ENCODE peak calls at places on chromosomes 13 and 19, in eight cellular contexts. One of them, this sample, is unnamed.

GRCh38 chr13:39310961-39311360 is 272.7 kb downstream of the NHLRC3 start:
- DNase-seq in GM12892: no peak
- DNase-seq in sigmoid colon: no peak
- DNase-seq in esophagus squamous epithelium: no peak
- DNase-seq in body of pancreas: no peak
- DNase-seq in heart left ventricle: no peak
- DNase-seq in Peyer's patch: no peak
- DNase-seq in uterus: no peak
- DNase-seq in this sample: no peak

GRCh38 chr19:43820098-43820860 is 6.8 kb upstream of the ZNF283 start:
- DNase-seq in uterus: peak; percentile 20
- DNase-seq in heart left ventricle: peak; percentile 72
- DNase-seq in esophagus squamous epithelium: no peak
- DNase-seq in Peyer's patch: peak; percentile 51
- DNase-seq in sigmoid colon: peak; percentile 67
- DNase-seq in GM12892: no peak
- DNase-seq in body of pancreas: peak; percentile 21
- DNase-seq in this sample: peak; percentile 30

GRCh38 chr19:35764432-35765315 is 6.7 kb downstream of the PROSER3 start:
- DNase-seq in sigmoid colon: no peak
- DNase-seq in heart left ventricle: no peak
- DNase-seq in Peyer's patch: no peak
- DNase-seq in body of pancreas: no peak
- DNase-seq in uterus: no peak
- DNase-seq in GM12892: no peak
- DNase-seq in esophagus squamous epithelium: no peak
- DNase-seq in this sample: no peak

GRCh38 chr19:44685877-44686276 is 13.1 kb upstream of the CEACAM16 start:
- DNase-seq in heart left ventricle: no peak
- DNase-seq in esophagus squamous epithelium: no peak
- DNase-seq in body of pancreas: no peak
- DNase-seq in uterus: no peak
- DNase-seq in sigmoid colon: no peak
- DNase-seq in Peyer's patch: no peak
- DNase-seq in GM12892: no peak
- DNase-seq in this sample: no peak

GRCh38 chr19:369256-369655 is 24.7 kb upstream of the MIER2 start:
- DNase-seq in uterus: no peak
- DNase-seq in esophagus squamous epithelium: no peak
- DNase-seq in body of pancreas: no peak
- DNase-seq in heart left ventricle: no peak
- DNase-seq in sigmoid colon: no peak
- DNase-seq in Peyer's patch: no peak
- DNase-seq in GM12892: no peak
- DNase-seq in this sample: no peak

GRCh38 chr19:4066176-4066606 is 508 bp downstream of the ZBTB7A start:
- DNase-seq in heart left ventricle: peak; percentile 80
- DNase-seq in GM12892: no peak
- DNase-seq in body of pancreas: no peak
- DNase-seq in esophagus squamous epithelium: no peak
- DNase-seq in sigmoid colon: peak; percentile 84
- DNase-seq in Peyer's patch: peak; percentile 81
- DNase-seq in uterus: no peak
- DNase-seq in this sample: peak; percentile 37

GRCh38 chr19:4567584-4568071 is 8.1 kb upstream of the SEMA6B start:
- DNase-seq in esophagus squamous epithelium: no peak
- DNase-seq in body of pancreas: peak; percentile 43
- DNase-seq in heart left ventricle: peak; percentile 70
- DNase-seq in Peyer's patch: peak; percentile 77
- DNase-seq in uterus: no peak
- DNase-seq in sigmoid colon: no peak
- DNase-seq in GM12892: no peak
- DNase-seq in this sample: peak; percentile 41

GRCh38 chr19:17294051-17294891 is 9.0 kb downstream of the ABHD8 start:
- DNase-seq in heart left ventricle: no peak
- DNase-seq in esophagus squamous epithelium: no peak
- DNase-seq in body of pancreas: no peak
- DNase-seq in sigmoid colon: no peak
- DNase-seq in GM12892: peak; percentile 65
- DNase-seq in uterus: no peak
- DNase-seq in Peyer's patch: peak; percentile 65
- DNase-seq in this sample: no peak

GRCh38 chr13:73984949-73985691 is 149.1 kb downstream of the KLF12 start:
- DNase-seq in GM12892: no peak
- DNase-seq in body of pancreas: no peak
- DNase-seq in esophagus squamous epithelium: no peak
- DNase-seq in heart left ventricle: peak; percentile 32
- DNase-seq in sigmoid colon: no peak
- DNase-seq in Peyer's patch: peak; percentile 50
- DNase-seq in uterus: no peak
- DNase-seq in this sample: no peak

DNA sequence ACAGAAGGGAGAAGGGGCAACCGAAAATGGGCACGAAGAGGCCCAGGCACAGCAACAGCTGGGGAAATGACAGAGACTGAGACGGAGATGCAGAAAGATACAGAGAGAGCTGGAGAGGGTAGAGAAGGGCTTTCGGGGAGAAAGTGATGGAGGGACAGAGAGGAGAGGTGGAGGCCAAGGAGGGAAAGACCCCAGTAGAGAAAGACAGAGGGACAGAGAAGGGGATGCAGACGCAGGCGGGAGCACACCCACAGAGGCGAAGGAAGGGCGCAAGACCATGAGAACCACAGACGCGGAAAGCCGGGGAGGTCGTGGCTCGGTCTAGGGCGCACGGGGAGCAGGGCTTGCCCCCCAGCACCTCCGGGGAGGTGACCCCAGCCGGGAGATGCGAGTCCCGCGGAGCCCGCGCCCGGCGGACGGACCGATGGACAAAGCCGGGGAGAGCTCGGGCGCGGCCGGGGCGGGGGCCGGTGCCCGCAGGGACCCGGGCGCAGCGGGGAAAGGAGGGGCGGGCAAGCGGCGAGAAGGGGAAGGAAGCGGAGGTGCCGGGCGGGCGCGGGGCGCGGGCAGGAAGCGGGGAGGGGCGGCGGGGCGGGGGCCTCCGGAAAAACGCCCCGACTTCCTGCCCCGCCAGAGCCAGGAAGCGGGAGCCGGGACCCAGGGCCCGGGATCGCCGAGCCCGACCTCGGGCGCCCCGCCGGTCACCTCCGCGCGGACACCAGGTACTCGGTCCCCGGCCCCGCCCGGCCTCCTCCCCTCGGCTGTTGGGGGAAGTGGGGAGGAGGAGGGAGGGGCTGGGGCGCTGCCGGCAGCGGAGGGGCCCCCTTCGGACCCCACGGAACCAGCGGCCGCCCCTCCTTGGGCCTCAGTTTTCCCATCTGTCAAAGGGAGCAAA is at the start of gene ARHGEF1:
- DNase-seq in GM12892: peak; percentile 68
- DNase-seq in esophagus squamous epithelium: no peak
- DNase-seq in sigmoid colon: peak; percentile 76
- DNase-seq in uterus: peak; percentile 35
- DNase-seq in Peyer's patch: peak; percentile 86
- DNase-seq in body of pancreas: peak; percentile 57
- DNase-seq in heart left ventricle: peak; percentile 76
- DNase-seq in this sample: peak; percentile 40
- TF ChIP-seq POLR2A in GM12892: peak; percentile 64
- TF ChIP-seq POLR2A in esophagus squamous epithelium: no peak
- TF ChIP-seq POLR2A in sigmoid colon: no peak
- TF ChIP-seq POLR2A in uterus: peak; percentile 35
- TF ChIP-seq POLR2A in Peyer's patch: peak; percentile 44
- TF ChIP-seq POLR2A in body of pancreas: no peak
- TF ChIP-seq POLR2A in heart left ventricle: peak; percentile 62
- TF ChIP-seq POLR2A in this sample: peak; percentile 26

DNA sequence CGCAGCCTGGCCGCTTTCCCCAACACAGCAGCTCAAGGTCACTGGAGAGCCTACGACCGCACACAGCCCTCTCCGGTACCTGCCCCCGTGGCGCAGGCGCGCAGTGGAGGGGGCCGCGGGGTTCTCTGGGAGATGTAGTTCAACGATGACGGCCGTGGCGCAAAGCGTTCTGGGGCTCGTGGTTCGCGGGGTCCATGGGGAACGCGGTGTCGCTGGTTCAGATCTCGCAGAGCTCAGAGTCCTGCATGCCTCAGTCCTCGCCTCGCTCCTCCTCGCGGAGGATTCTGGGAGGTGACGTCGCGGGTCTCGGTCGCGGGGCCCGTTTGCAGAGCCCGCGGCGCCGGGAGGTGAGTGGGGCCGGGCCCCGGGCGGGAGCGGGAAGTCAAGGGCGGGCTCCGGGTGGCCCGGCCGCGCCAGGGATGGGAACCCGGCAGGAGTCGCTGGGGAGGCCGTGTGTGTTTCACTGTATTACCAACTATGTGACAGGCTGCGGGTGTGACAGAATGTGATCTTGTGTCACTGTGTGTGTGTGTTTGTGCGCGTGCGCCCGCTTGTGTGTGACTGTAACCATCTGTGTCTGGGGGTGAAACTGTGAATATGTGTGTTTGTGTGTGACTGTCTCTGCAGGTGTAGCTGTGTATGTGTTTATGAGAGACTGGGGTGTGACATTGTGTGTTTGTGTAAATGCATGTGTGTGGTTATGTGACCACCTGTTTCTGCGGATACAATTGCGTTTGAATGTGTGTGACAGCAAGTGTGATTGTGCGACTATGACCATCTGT is at the start of gene ZNF527:
- DNase-seq in heart left ventricle: peak; percentile 99
- DNase-seq in GM12892: peak; percentile 86
- DNase-seq in sigmoid colon: peak; percentile 98
- DNase-seq in esophagus squamous epithelium: peak; percentile 89
- DNase-seq in uterus: peak; percentile 95
- DNase-seq in Peyer's patch: peak; percentile 99
- DNase-seq in body of pancreas: peak; percentile 97
- DNase-seq in this sample: peak; percentile 98
- TF ChIP-seq POLR2A in heart left ventricle: peak; percentile 95
- TF ChIP-seq POLR2A in GM12892: peak; percentile 91
- TF ChIP-seq POLR2A in sigmoid colon: peak; percentile 90
- TF ChIP-seq POLR2A in esophagus squamous epithelium: no peak
- TF ChIP-seq POLR2A in uterus: peak; percentile 76
- TF ChIP-seq POLR2A in Peyer's patch: peak; percentile 80
- TF ChIP-seq POLR2A in body of pancreas: peak; percentile 68
- TF ChIP-seq POLR2A in this sample: peak; percentile 98

DNA sequence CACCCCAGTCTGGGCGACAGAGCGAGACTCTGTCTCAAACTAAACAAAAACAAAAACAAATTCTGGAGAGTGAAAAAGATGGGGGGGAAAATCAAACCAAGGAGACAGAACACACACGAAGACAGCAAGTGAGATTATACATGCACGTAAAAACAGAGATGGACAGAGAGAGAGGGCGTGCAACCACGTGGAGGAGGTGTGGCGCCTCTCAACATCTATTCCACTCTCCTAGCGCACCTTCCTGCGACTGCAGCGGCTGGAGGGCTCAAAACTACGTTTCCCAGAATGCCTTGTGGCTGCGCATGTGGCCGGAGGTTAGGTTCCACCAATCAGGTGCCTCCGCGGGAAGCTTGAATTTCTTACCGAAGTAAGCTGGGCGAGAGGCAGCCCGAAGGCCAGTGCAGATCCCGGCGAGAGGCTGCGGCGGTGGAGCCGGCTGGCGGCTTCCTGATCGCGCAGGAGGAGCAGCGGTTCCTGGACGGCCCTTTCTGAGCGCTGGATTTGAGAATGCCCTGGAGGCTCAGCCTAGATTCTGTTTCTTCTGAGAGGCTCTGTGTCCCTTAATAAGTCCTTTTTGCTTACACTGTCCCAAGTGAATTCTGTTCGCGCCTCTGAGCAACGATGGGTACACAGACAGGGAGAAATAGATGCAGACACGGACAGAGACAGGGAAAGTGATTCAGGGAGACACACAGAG is 13.1 kb upstream of the NANOS2 start:
- DNase-seq in Peyer's patch: peak; percentile 97
- DNase-seq in heart left ventricle: peak; percentile 87
- DNase-seq in body of pancreas: peak; percentile 95
- DNase-seq in GM12892: peak; percentile 98
- DNase-seq in esophagus squamous epithelium: peak; percentile 21
- DNase-seq in sigmoid colon: peak; percentile 95
- DNase-seq in uterus: peak; percentile 93
- DNase-seq in this sample: peak; percentile 85
- TF ChIP-seq POLR2A in Peyer's patch: no peak
- TF ChIP-seq POLR2A in heart left ventricle: no peak
- TF ChIP-seq POLR2A in body of pancreas: no peak
- TF ChIP-seq POLR2A in GM12892: peak; percentile 73
- TF ChIP-seq POLR2A in esophagus squamous epithelium: no peak
- TF ChIP-seq POLR2A in sigmoid colon: no peak
- TF ChIP-seq POLR2A in uterus: no peak
- TF ChIP-seq POLR2A in this sample: no peak

GRCh38 chr19:41868120-41868988 is 8.3 kb downstream of the RPS19 start:
- DNase-seq in heart left ventricle: no peak
- DNase-seq in body of pancreas: no peak
- DNase-seq in GM12892: no peak
- DNase-seq in esophagus squamous epithelium: no peak
- DNase-seq in sigmoid colon: no peak
- DNase-seq in Peyer's patch: no peak
- DNase-seq in uterus: no peak
- DNase-seq in this sample: peak; percentile 83
- TF ChIP-seq POLR2A in heart left ventricle: no peak
- TF ChIP-seq POLR2A in body of pancreas: no peak
- TF ChIP-seq POLR2A in GM12892: no peak
- TF ChIP-seq POLR2A in esophagus squamous epithelium: no peak
- TF ChIP-seq POLR2A in sigmoid colon: no peak
- TF ChIP-seq POLR2A in Peyer's patch: peak; percentile 18
- TF ChIP-seq POLR2A in uterus: no peak
- TF ChIP-seq POLR2A in this sample: no peak

GRCh38 chr19:7522072-7522922 is at the start of gene MCOLN1:
- DNase-seq in esophagus squamous epithelium: peak; percentile 94
- DNase-seq in uterus: peak; percentile 99
- DNase-seq in GM12892: peak; percentile 100
- DNase-seq in Peyer's patch: peak; percentile 100
- DNase-seq in sigmoid colon: peak; percentile 100
- DNase-seq in body of pancreas: peak; percentile 99
- DNase-seq in heart left ventricle: peak; percentile 100
- DNase-seq in this sample: peak; percentile 100
- TF ChIP-seq POLR2A in esophagus squamous epithelium: no peak
- TF ChIP-seq POLR2A in uterus: peak; percentile 67
- TF ChIP-seq POLR2A in GM12892: peak; percentile 52
- TF ChIP-seq POLR2A in Peyer's patch: peak; percentile 67
- TF ChIP-seq POLR2A in sigmoid colon: no peak
- TF ChIP-seq POLR2A in body of pancreas: no peak
- TF ChIP-seq POLR2A in heart left ventricle: peak; percentile 83
- TF ChIP-seq POLR2A in this sample: no peak

DNA sequence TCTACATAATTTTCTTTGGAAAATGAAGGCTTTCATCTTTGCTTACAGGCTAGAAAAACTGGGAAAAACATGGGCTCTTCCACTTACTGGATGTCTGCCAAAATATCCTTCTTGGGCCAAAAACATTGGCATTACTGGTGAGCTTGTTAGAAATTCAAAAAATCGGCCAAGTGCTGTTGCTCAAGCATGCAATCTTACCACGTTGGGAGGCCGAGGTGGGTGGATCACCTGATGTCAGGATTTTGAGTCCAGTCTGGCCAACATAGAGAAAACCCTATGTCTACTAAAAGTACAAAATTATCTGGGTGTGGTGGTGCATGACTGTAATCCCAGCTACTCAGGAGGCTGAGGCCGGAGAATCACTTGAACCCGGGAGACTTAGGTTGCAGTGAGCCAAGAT is 176.8 kb downstream of the ZNF737 start:
- DNase-seq in heart left ventricle: no peak
- DNase-seq in GM12892: no peak
- DNase-seq in sigmoid colon: no peak
- DNase-seq in esophagus squamous epithelium: no peak
- DNase-seq in uterus: no peak
- DNase-seq in Peyer's patch: no peak
- DNase-seq in body of pancreas: no peak
- DNase-seq in this sample: peak; percentile 65
- TF ChIP-seq POLR2A in heart left ventricle: no peak
- TF ChIP-seq POLR2A in GM12892: no peak
- TF ChIP-seq POLR2A in sigmoid colon: no peak
- TF ChIP-seq POLR2A in esophagus squamous epithelium: no peak
- TF ChIP-seq POLR2A in uterus: no peak
- TF ChIP-seq POLR2A in Peyer's patch: no peak
- TF ChIP-seq POLR2A in body of pancreas: no peak
- TF ChIP-seq POLR2A in this sample: no peak

This sample was measured in thyroid gland.